ENCODE peak calls at places on chromosomes 7 and 10, in six cellular contexts. L, T, G, E, O and Z are unnamed samples. For H3K9me3, the result is how much of the 10 kb centered on the place peaks cover.

GRCh38 chr7:133207687-133208086 is 45.2 kb upstream of the EXOC4 start:
- DNase-seq in L (no peak), T (no peak), G (no peak), E (peak), O (no peak), Z (peak)

GRCh38 chr7:147639037-147639436 is 951.5 kb upstream of the C7orf33 start:
- DNase-seq in L (no peak), T (no peak), G (no peak), E (no peak), O (no peak), Z (no peak)

GRCh38 chr7:19665399-19666008 is 43.3 kb downstream of the POLR1F start:
- DNase-seq in L (no peak), T (no peak), G (peak), E (peak), O (no peak), Z (peak)

GRCh38 chr10:104862-105565 is 30.2 kb upstream of the ZMYND11 start:
- DNase-seq in L (no peak), T (no peak), G (no peak), E (no peak), O (no peak), Z (no peak)

GRCh38 chr10:29081971-29082699 is 206.7 kb upstream of the LYZL1 start:
- DNase-seq in L (no peak), T (no peak), G (no peak), E (no peak), O (no peak), Z (no peak)

GRCh38 chr7:117090820-117091219 is 137.5 kb downstream of the ST7 start:
- DNase-seq in L (no peak), T (no peak), G (no peak), E (no peak), O (no peak), Z (no peak)

GRCh38 chr7:106915873-106916272 is 50.8 kb downstream of the PIK3CG start:
- DNase-seq in L (no peak), T (no peak), G (no peak), E (no peak), O (no peak), Z (no peak)

GRCh38 chr10:126109893-126110292 is 213.5 kb downstream of the FANK1 start:
- DNase-seq in L (no peak), T (no peak), G (no peak), E (no peak), O (no peak), Z (no peak)

GRCh38 chr7:70000747-70001348 is 402.6 kb downstream of the AUTS2 start:
- DNase-seq in L (no peak), T (no peak), G (no peak), E (no peak), O (no peak), Z (no peak)

GRCh38 chr7:27745064-27745583 is 5.2 kb downstream of the TAX1BP1 start:
- DNase-seq in L (peak), T (no peak), G (peak), E (peak), O (no peak), Z (peak)

GRCh38 chr7:158572000-158572828 is 15.4 kb downstream of the PTPRN2 start:
- DNase-seq in L (peak), T (no peak), G (no peak), E (no peak), O (no peak), Z (peak)

GRCh38 chr7:117048854-117049321 is 95.6 kb downstream of the ST7 start:
- DNase-seq in L (no peak), T (no peak), G (no peak), E (no peak), O (peak), Z (no peak)

GRCh38 chr7:116432517-116432916 is 67.0 kb upstream of the CAV2 start:
- DNase-seq in L (no peak), T (no peak), G (no peak), E (no peak), O (no peak), Z (no peak)

GRCh38 chr10:109978481-109978880 is 29.3 kb upstream of the ADD3 start:
- DNase-seq in L (peak), T (no peak), G (peak), E (peak), O (peak), Z (peak)

GRCh38 chr7:94400643-94401042 is 5.9 kb downstream of the COL1A2 start:
- DNase-seq in L (no peak), T (no peak), G (peak), E (no peak), O (no peak), Z (no peak)

GRCh38 chr7:158863611-158864506 is 7.5 kb downstream of the DYNC2I1 start:
- DNase-seq in L (peak), T (peak), G (peak), E (peak), O (peak), Z (peak)

GRCh38 chr7:133481676-133482075 is 228.8 kb downstream of the EXOC4 start:
- DNase-seq in L (no peak), T (no peak), G (peak), E (no peak), O (no peak), Z (peak)

GRCh38 chr7:3196629-3197028 is 104.4 kb upstream of the SDK1 start:
- DNase-seq in L (no peak), T (no peak), G (no peak), E (no peak), O (no peak), Z (no peak)

GRCh38 chr7:51025668-51026067 is 243.0 kb upstream of the GRB10 start:
- DNase-seq in L (no peak), T (no peak), G (no peak), E (no peak), O (no peak), Z (no peak)

GRCh38 chr10:131183546-131184045 is 127.9 kb downstream of the TCERG1L start:
- DNase-seq in L (no peak), T (peak), G (no peak), E (no peak), O (no peak), Z (no peak)

GRCh38 chr7:7565746-7566650 is 686 bp upstream of the MIOS start:
- DNase-seq in L (no peak), T (no peak), G (no peak), E (peak), O (peak), Z (peak)

GRCh38 chr10:42874713-42875387 is 92.3 kb downstream of the BMS1 start:
- DNase-seq in L (no peak), T (no peak), G (no peak), E (no peak), O (no peak), Z (no peak)

GRCh38 chr10:46227571-46228075 is 59.2 kb upstream of the ANTXRL start:
- DNase-seq in L (no peak), T (peak), G (no peak), E (no peak), O (peak), Z (no peak)

GRCh38 chr10:103757531-103758293 is 97.7 kb downstream of the SH3PXD2A start:
- DNase-seq in L (no peak), T (no peak), G (peak), E (no peak), O (peak), Z (no peak)

GRCh38 chr7:152909683-152910544 is 150.4 kb downstream of the ACTR3B start:
- DNase-seq in L (no peak), T (no peak), G (no peak), E (no peak), O (no peak), Z (no peak)

GRCh38 chr7:77442631-77443420 is 26.7 kb upstream of the GSAP start:
- DNase-seq in L (peak), T (no peak), G (peak), E (no peak), O (no peak), Z (no peak)

GRCh38 chr10:133559216-133559615 is 6.2 kb downstream of the SYCE1 start:
- DNase-seq in L (no peak), T (no peak), G (no peak), E (no peak), O (no peak), Z (no peak)
- H3K9me3 ChIP-seq in L (under half), T (under half), G (under half), E (under half), O (under half), Z (under half)

DNA sequence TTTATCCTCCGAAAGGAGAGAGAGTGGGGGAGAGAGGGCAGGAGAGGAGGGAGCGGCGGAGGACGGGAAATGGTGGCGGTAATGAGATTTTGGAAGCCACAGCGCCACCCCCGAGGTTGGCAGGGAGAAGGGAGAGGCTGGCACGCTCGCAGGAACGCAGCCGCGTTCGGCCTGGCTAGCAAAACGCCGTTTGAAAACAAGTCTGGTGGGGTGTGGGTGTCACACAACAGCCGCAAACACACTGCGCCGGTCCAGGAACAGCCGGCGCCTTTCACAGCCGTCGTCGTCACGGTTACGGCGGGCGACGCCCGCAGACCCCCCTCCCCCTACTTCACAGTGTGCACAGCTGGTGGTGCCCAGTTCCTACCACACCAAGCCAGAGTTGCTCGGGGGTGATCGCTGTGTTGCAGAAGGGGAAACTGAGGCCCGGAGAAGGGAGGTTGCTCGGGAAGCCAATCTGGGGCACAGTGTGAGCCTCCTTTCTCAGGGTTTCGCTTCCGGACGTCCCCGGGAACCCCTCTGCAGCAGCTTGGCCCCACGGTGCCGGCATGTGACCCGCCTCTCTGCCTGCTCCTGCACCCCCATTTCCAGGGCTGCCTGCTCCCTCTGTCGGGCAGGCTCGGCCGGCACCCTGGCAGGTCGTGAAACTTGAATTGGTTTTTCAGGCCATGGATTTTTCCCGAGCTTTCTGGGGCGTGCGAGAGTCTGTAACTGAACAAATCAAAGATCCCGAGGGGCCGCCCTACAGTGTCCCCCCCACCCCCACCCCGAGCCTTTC is 57.8 kb downstream of the UNCX start:
- DNase-seq in L (peak), T (no peak), G (peak), E (no peak), O (no peak), Z (no peak)
- H3K4me3 ChIP-seq in L (peak), T (peak), G (no peak), E (no peak), O (peak), Z (no peak)

GRCh38 chr7:43678315-43678714 is 51.0 kb downstream of the COA1 start:
- DNase-seq in L (no peak), T (no peak), G (no peak), E (no peak), O (no peak), Z (no peak)

GRCh38 chr7:43679210-43680068 is 49.9 kb downstream of the COA1 start:
- DNase-seq in L (no peak), T (no peak), G (no peak), E (no peak), O (no peak), Z (no peak)

GRCh38 chr7:43677864-43678263 is 51.5 kb downstream of the COA1 start:
- DNase-seq in L (no peak), T (no peak), G (no peak), E (no peak), O (no peak), Z (no peak)

GRCh38 chr7:43671520-43671919 is 57.8 kb downstream of the COA1 start:
- DNase-seq in L (no peak), T (no peak), G (no peak), E (no peak), O (no peak), Z (no peak)

GRCh38 chr7:43674559-43675436 is 54.5 kb downstream of the COA1 start:
- DNase-seq in L (no peak), T (no peak), G (peak), E (peak), O (no peak), Z (peak)
- H3K9me3 ChIP-seq in L (under half), T (under half), G (under half), E (under half), O (under half), Z (under half)

GRCh38 chr10:73790886-73791625 is 5.7 kb downstream of the ZSWIM8 start:
- DNase-seq in L (no peak), T (no peak), G (no peak), E (no peak), O (no peak), Z (no peak)
- H3K4me3 ChIP-seq in L (no peak), T (no peak), G (no peak), E (no peak), O (no peak), Z (no peak)

GRCh38 chr7:53988376-53988775 is 553.8 kb upstream of the VSTM2A start:
- DNase-seq in L (no peak), T (no peak), G (no peak), E (no peak), O (no peak), Z (no peak)
- H3K9me3 ChIP-seq in L (under half), T (under half), G (under half), E (under half), O (under half), Z (under half)